ENCODE peak calls at places on chromosomes 3 and 15, in ten cellular contexts. Q is HuH-7.5, U is colonic mucosa, E is GM20000, O is kidney tubule cell, V is EH, I is NCI-H2081 treated with DMSO at 0.1 percent for 48 hours, N is left ventricle myocardium inferior, W is ascending aorta, X is NB4. H is an unnamed sample.

GRCh38 chr3:125137432-125138033 is 75.0 kb downstream of the SLC12A8 start:
- DNase-seq in U (no peak), W (no peak), N (no peak), Q (no peak), V (peak; percentile 85), E (no peak), O (peak; percentile 52), I (no peak), X (no peak), H (no peak)

GRCh38 chr15:26772588-26773484 is at the start of gene GABRB3:
- DNase-seq in U (peak; percentile 25), V (no peak), E (no peak), I (no peak), X (no peak), Q (no peak), O (peak; percentile 14), N (peak; percentile 69), W (no peak), H (no peak)

GRCh38 chr3:126548556-126549466 is 9.9 kb downstream of the C3orf22 start:
- DNase-seq in X (no peak), W (peak; percentile 5), I (no peak), E (no peak), O (no peak), Q (no peak), U (peak; percentile 11), N (no peak), V (no peak), H (no peak)

GRCh38 chr3:114928989-114929620 is 218.0 kb downstream of the ZBTB20 start:
- DNase-seq in E (no peak), V (peak; percentile 7), I (no peak), N (no peak), X (no peak), U (no peak), O (peak; percentile 60), W (no peak), Q (no peak), H (no peak)

GRCh38 chr15:93051236-93052089 is 37.5 kb downstream of the RGMA start:
- DNase-seq in X (no peak), N (no peak), Q (no peak), V (no peak), W (no peak), I (no peak), E (no peak), O (no peak), U (no peak), H (no peak)

GRCh38 chr15:71002321-71002720 is 109.7 kb downstream of the LRRC49 start:
- DNase-seq in U (no peak), N (no peak), I (no peak), V (peak; percentile 46), Q (no peak), O (no peak), X (no peak), E (no peak), W (no peak), H (no peak)

GRCh38 chr15:56608993-56609392 is 124.3 kb downstream of the ZNF280D start:
- DNase-seq in Q (no peak), E (peak; percentile 2), N (no peak), I (no peak), X (no peak), V (no peak), O (no peak), W (no peak), U (no peak), H (no peak)

GRCh38 chr3:160569874-160570273 is 4.5 kb upstream of the KPNA4 start:
- DNase-seq in V (peak; percentile 12), X (no peak), O (no peak), I (no peak), N (no peak), W (no peak), E (no peak), U (no peak), Q (no peak), H (no peak)

GRCh38 chr3:146275476-146275875 is 24.6 kb upstream of the PLSCR4 start:
- DNase-seq in O (no peak), Q (no peak), N (no peak), X (no peak), W (no peak), U (no peak), I (no peak), E (no peak), V (no peak), H (no peak)

GRCh38 chr3:27669505-27670085 is 52.5 kb downstream of the EOMES start:
- DNase-seq in X (no peak), Q (no peak), V (no peak), W (no peak), N (no peak), I (no peak), O (peak; percentile 50), E (no peak), U (no peak), H (no peak)

GRCh38 chr15:64574220-64574994 is 114.0 kb downstream of the ZNF609 start:
- DNase-seq in W (no peak), E (no peak), X (no peak), I (no peak), U (no peak), V (peak; percentile 70), O (peak; percentile 32), N (no peak), Q (no peak), H (no peak)

GRCh38 chr15:29889545-29890329 is 67.5 kb upstream of the TJP1 start:
- DNase-seq in N (no peak), U (no peak), E (no peak), O (peak; percentile 41), X (no peak), I (no peak), V (no peak), Q (no peak), W (no peak), H (no peak)

GRCh38 chr3:36418296-36418695 is 38.0 kb downstream of the STAC start:
- DNase-seq in Q (no peak), U (no peak), E (no peak), I (no peak), W (no peak), X (no peak), N (no peak), O (peak; percentile 74), V (no peak), H (no peak)

GRCh38 chr3:46632792-46633191 is 20.5 kb downstream of the FAM240A start:
- DNase-seq in U (no peak), N (no peak), E (no peak), O (no peak), W (no peak), X (peak; percentile 6), I (no peak), Q (peak; percentile 78), V (no peak), H (no peak)

GRCh38 chr15:74537736-74538135 is 3.3 kb upstream of the ARID3B start:
- DNase-seq in W (no peak), U (no peak), E (no peak), N (no peak), X (no peak), V (no peak), I (no peak), Q (no peak), O (no peak), H (no peak)